ENCODE peak calls at places on chromosomes 3 and 15, in seven cellular contexts. One of them, this sample, is unnamed.

GRCh38 chr3:50339485-50340196 is 995 bp downstream of the RASSF1 start:
- DNase-seq in Panc1: no peak
- DNase-seq in AML-193: no peak
- DNase-seq in activated naive CD4-positive, alpha-beta T cell treated with anti-CD3 and anti-CD28 coated beads, Interleukin-2, amount 10 ng/mL, durations not matched to agents 7 days and 5 days: no peak
- DNase-seq in Caki2: no peak
- DNase-seq in DMS153: no peak
- DNase-seq in activated CD8-positive, alpha-beta memory T cell treated with anti-CD3 and anti-CD28 coated beads for 48 hours: no peak
- DNase-seq in this sample: no peak

GRCh38 chr3:126349071-126349470 is 8.1 kb downstream of the KLF15 start:
- DNase-seq in Panc1: no peak
- DNase-seq in AML-193: no peak
- DNase-seq in activated naive CD4-positive, alpha-beta T cell treated with anti-CD3 and anti-CD28 coated beads, Interleukin-2, amount 10 ng/mL, durations not matched to agents 7 days and 5 days: no peak
- DNase-seq in Caki2: no peak
- DNase-seq in DMS153: no peak
- DNase-seq in activated CD8-positive, alpha-beta memory T cell treated with anti-CD3 and anti-CD28 coated beads for 48 hours: no peak
- DNase-seq in this sample: no peak

GRCh38 chr3:110738531-110738930 is 333.1 kb upstream of the NECTIN3 start:
- DNase-seq in Panc1: no peak
- DNase-seq in AML-193: no peak
- DNase-seq in activated naive CD4-positive, alpha-beta T cell treated with anti-CD3 and anti-CD28 coated beads, Interleukin-2, amount 10 ng/mL, durations not matched to agents 7 days and 5 days: no peak
- DNase-seq in Caki2: no peak
- DNase-seq in DMS153: no peak
- DNase-seq in activated CD8-positive, alpha-beta memory T cell treated with anti-CD3 and anti-CD28 coated beads for 48 hours: no peak
- DNase-seq in this sample: no peak

GRCh38 chr3:10798600-10799367 is 17.2 kb upstream of the SLC6A11 start:
- DNase-seq in Panc1: no peak
- DNase-seq in AML-193: no peak
- DNase-seq in activated naive CD4-positive, alpha-beta T cell treated with anti-CD3 and anti-CD28 coated beads, Interleukin-2, amount 10 ng/mL, durations not matched to agents 7 days and 5 days: no peak
- DNase-seq in Caki2: no peak
- DNase-seq in DMS153: no peak
- DNase-seq in activated CD8-positive, alpha-beta memory T cell treated with anti-CD3 and anti-CD28 coated beads for 48 hours: no peak
- DNase-seq in this sample: no peak

GRCh38 chr3:190385835-190386688 is 1.9 kb upstream of the CLDN16 start:
- DNase-seq in Panc1: peak
- DNase-seq in AML-193: peak
- DNase-seq in activated naive CD4-positive, alpha-beta T cell treated with anti-CD3 and anti-CD28 coated beads, Interleukin-2, amount 10 ng/mL, durations not matched to agents 7 days and 5 days: no peak
- DNase-seq in Caki2: peak
- DNase-seq in DMS153: peak
- DNase-seq in activated CD8-positive, alpha-beta memory T cell treated with anti-CD3 and anti-CD28 coated beads for 48 hours: no peak
- DNase-seq in this sample: peak

GRCh38 chr3:34183581-34184313 is 385.3 kb downstream of the PDCD6IP start:
- DNase-seq in Panc1: no peak
- DNase-seq in AML-193: no peak
- DNase-seq in activated naive CD4-positive, alpha-beta T cell treated with anti-CD3 and anti-CD28 coated beads, Interleukin-2, amount 10 ng/mL, durations not matched to agents 7 days and 5 days: no peak
- DNase-seq in Caki2: no peak
- DNase-seq in DMS153: peak
- DNase-seq in activated CD8-positive, alpha-beta memory T cell treated with anti-CD3 and anti-CD28 coated beads for 48 hours: no peak
- DNase-seq in this sample: no peak

GRCh38 chr3:196499061-196499460 is 4.5 kb downstream of the RNF168 start:
- DNase-seq in Panc1: no peak
- DNase-seq in AML-193: no peak
- DNase-seq in activated naive CD4-positive, alpha-beta T cell treated with anti-CD3 and anti-CD28 coated beads, Interleukin-2, amount 10 ng/mL, durations not matched to agents 7 days and 5 days: no peak
- DNase-seq in Caki2: peak
- DNase-seq in DMS153: no peak
- DNase-seq in activated CD8-positive, alpha-beta memory T cell treated with anti-CD3 and anti-CD28 coated beads for 48 hours: no peak
- DNase-seq in this sample: no peak

GRCh38 chr3:57007513-57008415 is 52.7 kb upstream of the SPATA12 start:
- DNase-seq in Panc1: no peak
- DNase-seq in AML-193: no peak
- DNase-seq in activated naive CD4-positive, alpha-beta T cell treated with anti-CD3 and anti-CD28 coated beads, Interleukin-2, amount 10 ng/mL, durations not matched to agents 7 days and 5 days: no peak
- DNase-seq in Caki2: no peak
- DNase-seq in DMS153: no peak
- DNase-seq in activated CD8-positive, alpha-beta memory T cell treated with anti-CD3 and anti-CD28 coated beads for 48 hours: no peak
- DNase-seq in this sample: no peak

GRCh38 chr3:152173627-152174026 is 95.1 kb upstream of the MBNL1 start:
- DNase-seq in Panc1: no peak
- DNase-seq in AML-193: no peak
- DNase-seq in activated naive CD4-positive, alpha-beta T cell treated with anti-CD3 and anti-CD28 coated beads, Interleukin-2, amount 10 ng/mL, durations not matched to agents 7 days and 5 days: no peak
- DNase-seq in Caki2: no peak
- DNase-seq in DMS153: no peak
- DNase-seq in activated CD8-positive, alpha-beta memory T cell treated with anti-CD3 and anti-CD28 coated beads for 48 hours: no peak
- DNase-seq in this sample: no peak

GRCh38 chr3:184040010-184040409 is 8.5 kb downstream of the HTR3D start:
- DNase-seq in Panc1: no peak
- DNase-seq in AML-193: peak
- DNase-seq in activated naive CD4-positive, alpha-beta T cell treated with anti-CD3 and anti-CD28 coated beads, Interleukin-2, amount 10 ng/mL, durations not matched to agents 7 days and 5 days: no peak
- DNase-seq in Caki2: no peak
- DNase-seq in DMS153: peak
- DNase-seq in activated CD8-positive, alpha-beta memory T cell treated with anti-CD3 and anti-CD28 coated beads for 48 hours: no peak
- DNase-seq in this sample: no peak

GRCh38 chr3:54888873-54889272 is 39.0 kb downstream of the LRTM1 start:
- DNase-seq in Panc1: no peak
- DNase-seq in AML-193: no peak
- DNase-seq in activated naive CD4-positive, alpha-beta T cell treated with anti-CD3 and anti-CD28 coated beads, Interleukin-2, amount 10 ng/mL, durations not matched to agents 7 days and 5 days: no peak
- DNase-seq in Caki2: no peak
- DNase-seq in DMS153: no peak
- DNase-seq in activated CD8-positive, alpha-beta memory T cell treated with anti-CD3 and anti-CD28 coated beads for 48 hours: no peak
- DNase-seq in this sample: no peak

GRCh38 chr3:8145661-8146060 is 356.0 kb upstream of the LMCD1 start:
- DNase-seq in Panc1: no peak
- DNase-seq in AML-193: no peak
- DNase-seq in activated naive CD4-positive, alpha-beta T cell treated with anti-CD3 and anti-CD28 coated beads, Interleukin-2, amount 10 ng/mL, durations not matched to agents 7 days and 5 days: no peak
- DNase-seq in Caki2: no peak
- DNase-seq in DMS153: no peak
- DNase-seq in activated CD8-positive, alpha-beta memory T cell treated with anti-CD3 and anti-CD28 coated beads for 48 hours: no peak
- DNase-seq in this sample: no peak

GRCh38 chr3:167820114-167820865 is 84.8 kb downstream of the SERPINI1 start:
- DNase-seq in Panc1: no peak
- DNase-seq in AML-193: no peak
- DNase-seq in activated naive CD4-positive, alpha-beta T cell treated with anti-CD3 and anti-CD28 coated beads, Interleukin-2, amount 10 ng/mL, durations not matched to agents 7 days and 5 days: no peak
- DNase-seq in Caki2: peak
- DNase-seq in DMS153: no peak
- DNase-seq in activated CD8-positive, alpha-beta memory T cell treated with anti-CD3 and anti-CD28 coated beads for 48 hours: no peak
- DNase-seq in this sample: no peak

GRCh38 chr3:115359507-115359906 is 212.4 kb upstream of the ZBTB20 start:
- DNase-seq in Panc1: no peak
- DNase-seq in AML-193: no peak
- DNase-seq in activated naive CD4-positive, alpha-beta T cell treated with anti-CD3 and anti-CD28 coated beads, Interleukin-2, amount 10 ng/mL, durations not matched to agents 7 days and 5 days: no peak
- DNase-seq in Caki2: no peak
- DNase-seq in DMS153: no peak
- DNase-seq in activated CD8-positive, alpha-beta memory T cell treated with anti-CD3 and anti-CD28 coated beads for 48 hours: no peak
- DNase-seq in this sample: no peak

GRCh38 chr3:169453256-169454059 is 210.1 kb downstream of the MECOM start:
- DNase-seq in Panc1: no peak
- DNase-seq in AML-193: no peak
- DNase-seq in activated naive CD4-positive, alpha-beta T cell treated with anti-CD3 and anti-CD28 coated beads, Interleukin-2, amount 10 ng/mL, durations not matched to agents 7 days and 5 days: no peak
- DNase-seq in Caki2: no peak
- DNase-seq in DMS153: peak
- DNase-seq in activated CD8-positive, alpha-beta memory T cell treated with anti-CD3 and anti-CD28 coated beads for 48 hours: no peak
- DNase-seq in this sample: no peak

GRCh38 chr3:13399603-13400002 is 20.5 kb downstream of the NUP210 start:
- DNase-seq in Panc1: no peak
- DNase-seq in AML-193: no peak
- DNase-seq in activated naive CD4-positive, alpha-beta T cell treated with anti-CD3 and anti-CD28 coated beads, Interleukin-2, amount 10 ng/mL, durations not matched to agents 7 days and 5 days: no peak
- DNase-seq in Caki2: no peak
- DNase-seq in DMS153: no peak
- DNase-seq in activated CD8-positive, alpha-beta memory T cell treated with anti-CD3 and anti-CD28 coated beads for 48 hours: no peak
- DNase-seq in this sample: no peak

GRCh38 chr15:82301296-82302016 is 38.8 kb downstream of the SAXO2 start:
- DNase-seq in Panc1: no peak
- DNase-seq in AML-193: no peak
- DNase-seq in activated naive CD4-positive, alpha-beta T cell treated with anti-CD3 and anti-CD28 coated beads, Interleukin-2, amount 10 ng/mL, durations not matched to agents 7 days and 5 days: no peak
- DNase-seq in Caki2: no peak
- DNase-seq in DMS153: no peak
- DNase-seq in activated CD8-positive, alpha-beta memory T cell treated with anti-CD3 and anti-CD28 coated beads for 48 hours: no peak
- DNase-seq in this sample: no peak